ENCODE peak calls at places on chromosomes 16 and 17, in five cellular contexts. K is neural progenitor cell; Y is OCI-LY7; R is right atrium auricular region; E is CD8-positive, alpha-beta T cell. G is an unnamed sample.
A peak's percentile ranks its signal among the peaks of the same experiment; 100 is the strongest.

GRCh38 chr16:83769397-83770008 is 38.3 kb upstream of the HSBP1 start:
- DNase-seq in K (no peak), Y (peak; percentile 21), R (no peak), E (no peak), G (no peak)

GRCh38 chr17:65864409-65864808 is 303.0 kb upstream of the AXIN2 start:
- DNase-seq in K (no peak), Y (no peak), R (no peak), E (no peak), G (no peak)

GRCh38 chr17:15444805-15445204 is 22.6 kb downstream of the CDRT4 start:
- DNase-seq in K (no peak), Y (no peak), R (no peak), E (no peak), G (no peak)

GRCh38 chr17:62565817-62566216 is 61.7 kb upstream of the MRC2 start:
- DNase-seq in K (no peak), Y (no peak), R (no peak), E (no peak), G (no peak)

GRCh38 chr17:4394208-4395110 is 28.0 kb upstream of the UBE2G1 start:
- DNase-seq in K (no peak), Y (no peak), R (no peak), E (no peak), G (no peak)

GRCh38 chr17:63571632-63572310 is 21.5 kb downstream of the DCAF7 start:
- DNase-seq in K (no peak), Y (no peak), R (no peak), E (no peak), G (no peak)

GRCh38 chr17:77383613-77384608 is 243.1 kb downstream of the SEC14L1 start:
- DNase-seq in K (no peak), Y (no peak), R (no peak), E (no peak), G (peak; percentile 71)

GRCh38 chr17:4584125-4584834 is at the start of gene SMTNL2:
- DNase-seq in K (peak; percentile 72), Y (no peak), R (no peak), E (no peak), G (peak; percentile 88)

GRCh38 chr17:18038149-18038850 is 668 bp downstream of the ATPAF2 start:
- DNase-seq in K (no peak), Y (peak; percentile 75), R (no peak), E (no peak), G (no peak)

GRCh38 chr17:55433629-55434422 is 12.2 kb upstream of the MMD start:
- DNase-seq in K (no peak), Y (no peak), R (no peak), E (no peak), G (no peak)

GRCh38 chr17:78397681-78398101 is 19.2 kb downstream of the PGS1 start:
- DNase-seq in K (no peak), Y (no peak), R (no peak), E (no peak), G (peak; percentile 68)

GRCh38 chr16:54931041-54931756 is 534 bp downstream of the IRX5 start:
- DNase-seq in K (peak; percentile 79), Y (no peak), R (no peak), E (no peak), G (no peak)

GRCh38 chr16:72191551-72191950 is 19.6 kb upstream of the PMFBP1 start:
- DNase-seq in K (no peak), Y (no peak), R (no peak), E (no peak), G (no peak)

GRCh38 chr17:17443173-17443572 is 33.6 kb upstream of the MED9 start:
- DNase-seq in K (no peak), Y (no peak), R (no peak), E (no peak), G (no peak)

GRCh38 chr16:239948-240277 is 5.3 kb downstream of the FAM234A start:
- DNase-seq in K (no peak), Y (no peak), R (no peak), E (no peak), G (no peak)

GRCh38 chr17:74552037-74552436 is 6.1 kb upstream of the CD300C start:
- DNase-seq in K (no peak), Y (no peak), R (no peak), E (no peak), G (no peak)

GRCh38 chr16:27583634-27584033 is 33.7 kb downstream of the KATNIP start:
- DNase-seq in K (no peak), Y (no peak), R (no peak), E (no peak), G (no peak)

GRCh38 chr17:22203208-22203715 is 510.9 kb downstream of the KCNJ18 start:
- DNase-seq in K (no peak), Y (no peak), R (no peak), E (no peak), G (no peak)

GRCh38 chr16:63617990-63618763 is 1503.7 kb downstream of the CDH11 start:
- DNase-seq in K (no peak), Y (no peak), R (no peak), E (no peak), G (no peak)

GRCh38 chr16:502179-502943 is 25.2 kb upstream of the CAPN15 start:
- DNase-seq in K (no peak), Y (no peak), R (no peak), E (no peak), G (no peak)

GRCh38 chr16:22888791-22889190 is 74.8 kb downstream of the HS3ST2 start:
- DNase-seq in K (peak; percentile 38), Y (no peak), R (peak; percentile 26), E (no peak), G (no peak)

GRCh38 chr16:73840710-73841109 is 455.9 kb upstream of the PSMD7 start:
- DNase-seq in K (no peak), Y (no peak), R (no peak), E (no peak), G (no peak)

GRCh38 chr16:73848993-73849392 is 447.6 kb upstream of the PSMD7 start:
- DNase-seq in K (no peak), Y (no peak), R (no peak), E (no peak), G (no peak)

GRCh38 chr16:73847090-73847489 is 449.5 kb upstream of the PSMD7 start:
- DNase-seq in K (peak; percentile 12), Y (no peak), R (no peak), E (no peak), G (no peak)

GRCh38 chr16:73846292-73846849 is 450.2 kb upstream of the PSMD7 start:
- DNase-seq in K (peak; percentile 86), Y (no peak), R (no peak), E (no peak), G (no peak)
- TF ChIP-seq CTCF in K (peak; percentile 50), Y (peak; percentile 10), R (peak; percentile 37), E (no peak), G (no peak)

GRCh38 chr17:8628172-8628571 is 2.4 kb downstream of the MYH10 start:
- DNase-seq in K (peak; percentile 34), Y (no peak), R (no peak), E (no peak), G (no peak)
- H3K4me3 ChIP-seq in K (peak overlapping the region; percentile 97), Y (no peak overlapping the region), R (no peak overlapping the region), E (no peak overlapping the region), G (no peak overlapping the region)

GRCh38 chr17:1872254-1872653 is 42.4 kb downstream of the RPA1 start:
- DNase-seq in K (no peak), Y (no peak), R (no peak), E (no peak), G (no peak)

GRCh38 chr17:1872976-1873375 is 43.2 kb downstream of the RPA1 start:
- DNase-seq in K (no peak), Y (no peak), R (no peak), E (no peak), G (no peak)

GRCh38 chr17:1873418-1873817 is 43.6 kb downstream of the RPA1 start:
- DNase-seq in K (no peak), Y (no peak), R (no peak), E (no peak), G (no peak)

GRCh38 chr17:1870592-1870991 is 40.8 kb downstream of the RPA1 start:
- DNase-seq in K (no peak), Y (no peak), R (no peak), E (no peak), G (no peak)

GRCh38 chr17:1871743-1872142 is 41.9 kb downstream of the RPA1 start:
- DNase-seq in K (no peak), Y (no peak), R (no peak), E (no peak), G (no peak)
- H3K27ac ChIP-seq in K (no peak overlapping the region), Y (no peak overlapping the region), R (no peak overlapping the region), E (peak overlapping the region; percentile 66), G (no peak overlapping the region)

DNA sequence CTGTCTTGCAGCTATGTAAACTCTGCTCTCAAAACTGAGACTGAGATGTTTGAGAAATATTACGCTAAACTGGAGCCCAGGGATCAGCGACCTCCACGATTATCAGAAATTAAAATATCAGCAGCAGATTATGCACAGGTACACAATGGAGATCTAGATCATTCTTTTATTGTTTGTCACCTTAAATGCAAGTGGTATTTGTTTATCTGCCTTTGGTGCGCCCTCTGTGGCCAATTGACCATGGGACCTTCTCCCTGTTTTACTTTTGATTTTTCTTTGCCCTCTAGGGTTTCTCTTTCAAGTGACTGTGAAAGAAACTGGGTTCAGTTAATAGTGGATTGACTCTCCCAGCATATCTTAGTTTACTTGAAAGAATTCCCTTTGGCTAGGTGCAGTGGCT is 42.1 kb downstream of the PRSS54 start:
- DNase-seq in K (no peak), Y (peak; percentile 9), R (no peak), E (no peak), G (no peak)
- TF ChIP-seq CTCF in K (no peak), Y (peak; percentile 63), R (no peak), E (no peak), G (no peak)